ENCODE peak calls at places on chromosomes 12 and 14, in seven cellular contexts. N, K, Q, G, U, A and W are unnamed samples.

GRCh38 chr12:104673294-104674062 is 216.7 kb downstream of the CHST11 start:
- DNase-seq in N (no peak), K (no peak), Q (no peak), G (no peak), U (peak), A (no peak), W (peak)

GRCh38 chr12:110010853-110011835 is 11.9 kb downstream of the ANKRD13A start:
- DNase-seq in N (no peak), K (no peak), Q (no peak), G (no peak), U (no peak), A (no peak), W (no peak)

GRCh38 chr14:91126761-91127160 is 12.9 kb downstream of the DGLUCY start:
- DNase-seq in N (no peak), K (no peak), Q (no peak), G (peak), U (no peak), A (no peak), W (no peak)

GRCh38 chr14:88613552-88614010 is 50.7 kb downstream of the ZC3H14 start:
- DNase-seq in N (no peak), K (no peak), Q (no peak), G (no peak), U (no peak), A (no peak), W (peak)

GRCh38 chr12:52186135-52186840 is 5.5 kb downstream of the KRT80 start:
- DNase-seq in N (no peak), K (no peak), Q (no peak), G (no peak), U (peak), A (no peak), W (peak)

GRCh38 chr12:53652366-53652765 is 23.5 kb downstream of the ATP5MC2 start:
- DNase-seq in N (no peak), K (no peak), Q (no peak), G (no peak), U (no peak), A (no peak), W (peak)

GRCh38 chr14:65096323-65097089 is 5.8 kb downstream of the MAX start:
- DNase-seq in N (no peak), K (no peak), Q (no peak), G (no peak), U (no peak), A (no peak), W (peak)

GRCh38 chr12:45988259-45988658 is 2.1 kb downstream of the SCAF11 start:
- DNase-seq in N (no peak), K (no peak), Q (no peak), G (no peak), U (no peak), A (no peak), W (peak)

GRCh38 chr12:120909633-120910318 is 5.6 kb upstream of the SPPL3 start:
- DNase-seq in N (no peak), K (no peak), Q (no peak), G (no peak), U (no peak), A (no peak), W (no peak)

GRCh38 chr12:83052890-83053541 is 366.3 kb downstream of the TMTC2 start:
- DNase-seq in N (no peak), K (no peak), Q (no peak), G (no peak), U (no peak), A (no peak), W (no peak)
- TF ChIP-seq CTCF in N (no peak), K (no peak), Q (no peak), G (no peak), U (no peak), A (no peak), W (no peak)

GRCh38 chr12:47210776-47211175 is 131.0 kb upstream of the AMIGO2 start:
- DNase-seq in N (no peak), K (no peak), Q (no peak), G (no peak), U (no peak), A (no peak), W (no peak)
- TF ChIP-seq CTCF in N (no peak), K (no peak), Q (no peak), G (no peak), U (no peak), A (no peak), W (no peak)

GRCh38 chr14:48560421-48560820 is 885.0 kb upstream of the MDGA2 start:
- DNase-seq in N (no peak), K (no peak), Q (no peak), G (no peak), U (no peak), A (no peak), W (no peak)
- TF ChIP-seq CTCF in N (no peak), K (no peak), Q (no peak), G (no peak), U (no peak), A (no peak), W (no peak)

GRCh38 chr14:81209187-81209836 is 11.4 kb downstream of the GTF2A1 start:
- DNase-seq in N (no peak), K (no peak), Q (no peak), G (no peak), U (no peak), A (no peak), W (peak)

GRCh38 chr14:81206115-81206514 is 14.6 kb downstream of the GTF2A1 start:
- DNase-seq in N (no peak), K (no peak), Q (no peak), G (no peak), U (no peak), A (no peak), W (no peak)

GRCh38 chr14:81208489-81208888 is 12.3 kb downstream of the GTF2A1 start:
- DNase-seq in N (no peak), K (no peak), Q (no peak), G (no peak), U (no peak), A (no peak), W (no peak)

DNA sequence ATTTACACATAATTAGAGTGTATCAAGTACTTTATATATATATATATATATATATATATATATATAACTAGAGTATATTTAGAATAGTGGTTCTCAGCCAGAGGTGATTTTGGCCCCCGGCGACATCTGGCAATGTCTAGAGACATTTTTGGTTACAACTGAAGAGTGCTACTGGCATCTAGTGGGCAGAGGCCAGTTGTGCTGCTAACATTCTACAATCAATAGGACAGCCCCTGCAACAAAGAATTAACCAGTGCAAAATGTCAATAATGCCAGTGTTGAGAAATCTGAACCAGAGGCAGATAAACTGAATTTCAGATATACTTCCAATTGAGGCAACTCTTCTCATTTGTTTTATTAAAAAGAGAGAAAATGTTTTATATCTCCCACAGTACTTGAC is 8.9 kb downstream of the GTF2A1 start:
- DNase-seq in N (no peak), K (no peak), Q (no peak), G (peak), U (no peak), A (no peak), W (peak)
- TF ChIP-seq CTCF in N (peak), K (peak), Q (no peak), G (peak), U (peak), A (peak), W (peak)

DNA sequence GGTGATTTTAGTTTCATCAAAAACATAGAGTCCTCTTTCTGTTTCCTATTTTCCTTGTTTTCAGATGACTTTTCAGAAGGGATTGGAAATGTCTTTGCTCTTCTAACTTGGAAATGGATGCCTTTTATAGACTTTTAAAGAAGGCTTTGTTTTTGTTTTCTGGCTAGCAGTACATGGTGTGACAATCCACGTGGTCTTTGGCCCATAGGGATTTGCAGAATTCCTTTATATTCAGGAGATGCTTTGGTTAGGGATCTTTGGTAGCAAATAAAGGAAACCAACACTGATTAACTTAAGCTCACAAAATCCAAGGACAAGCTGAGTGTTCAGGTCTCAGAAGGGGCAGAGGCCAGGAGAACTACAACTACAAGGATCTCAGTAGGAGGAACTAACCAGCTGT is 58.5 kb upstream of the MANSC4 start:
- DNase-seq in N (no peak), K (no peak), Q (no peak), G (no peak), U (no peak), A (no peak), W (no peak)
- TF ChIP-seq CTCF in N (no peak), K (no peak), Q (no peak), G (no peak), U (no peak), A (no peak), W (no peak)

GRCh38 chr14:102209224-102209966 is 69.7 kb downstream of the WDR20 start:
- DNase-seq in N (peak), K (no peak), Q (no peak), G (no peak), U (no peak), A (no peak), W (peak)
- TF ChIP-seq CTCF in N (peak), K (peak), Q (no peak), G (peak), U (peak), A (peak), W (peak)